ENCODE peak calls at places on chromosome 18, in six cellular contexts. One of them, this sample, is unnamed.

GRCh38 chr18:33577688-33578370 is at the start of gene ASXL3:
- DNase-seq in NCI-H1092: peak
- DNase-seq in stimulated activated CD4-positive, alpha-beta T cell treated with anti-CD3 and anti-CD28 coated beads, Interleukin-2, amount 100 ng/mL, for 48 hours: no peak
- DNase-seq in dermis blood vessel endothelial cell: peak
- DNase-seq in mesenchymal stem cell: peak
- DNase-seq in naive thymus-derived CD4-positive, alpha-beta T cell: no peak
- DNase-seq in this sample: peak

GRCh38 chr18:22106536-22107292 is 62.7 kb upstream of the GATA6 start:
- DNase-seq in NCI-H1092: no peak
- DNase-seq in stimulated activated CD4-positive, alpha-beta T cell treated with anti-CD3 and anti-CD28 coated beads, Interleukin-2, amount 100 ng/mL, for 48 hours: no peak
- DNase-seq in dermis blood vessel endothelial cell: no peak
- DNase-seq in mesenchymal stem cell: no peak
- DNase-seq in naive thymus-derived CD4-positive, alpha-beta T cell: no peak
- DNase-seq in this sample: no peak

GRCh38 chr18:76494181-76494540 is 881 bp downstream of the ZNF516 start:
- DNase-seq in NCI-H1092: peak
- DNase-seq in stimulated activated CD4-positive, alpha-beta T cell treated with anti-CD3 and anti-CD28 coated beads, Interleukin-2, amount 100 ng/mL, for 48 hours: no peak
- DNase-seq in dermis blood vessel endothelial cell: peak
- DNase-seq in mesenchymal stem cell: peak
- DNase-seq in naive thymus-derived CD4-positive, alpha-beta T cell: no peak
- DNase-seq in this sample: no peak

GRCh38 chr18:58989184-58989759 is 124.6 kb downstream of the ZNF532 start:
- DNase-seq in NCI-H1092: no peak
- DNase-seq in stimulated activated CD4-positive, alpha-beta T cell treated with anti-CD3 and anti-CD28 coated beads, Interleukin-2, amount 100 ng/mL, for 48 hours: no peak
- DNase-seq in dermis blood vessel endothelial cell: no peak
- DNase-seq in mesenchymal stem cell: no peak
- DNase-seq in naive thymus-derived CD4-positive, alpha-beta T cell: no peak
- DNase-seq in this sample: no peak

GRCh38 chr18:70132999-70133398 is 72.5 kb downstream of the RTTN start:
- DNase-seq in NCI-H1092: no peak
- DNase-seq in stimulated activated CD4-positive, alpha-beta T cell treated with anti-CD3 and anti-CD28 coated beads, Interleukin-2, amount 100 ng/mL, for 48 hours: no peak
- DNase-seq in dermis blood vessel endothelial cell: peak
- DNase-seq in mesenchymal stem cell: peak
- DNase-seq in naive thymus-derived CD4-positive, alpha-beta T cell: no peak
- DNase-seq in this sample: no peak

GRCh38 chr18:60549338-60549960 is 176.9 kb upstream of the MC4R start:
- DNase-seq in NCI-H1092: peak
- DNase-seq in stimulated activated CD4-positive, alpha-beta T cell treated with anti-CD3 and anti-CD28 coated beads, Interleukin-2, amount 100 ng/mL, for 48 hours: no peak
- DNase-seq in dermis blood vessel endothelial cell: peak
- DNase-seq in mesenchymal stem cell: peak
- DNase-seq in naive thymus-derived CD4-positive, alpha-beta T cell: no peak
- DNase-seq in this sample: peak

GRCh38 chr18:10169064-10169562 is 255.3 kb downstream of the VAPA start:
- DNase-seq in NCI-H1092: peak
- DNase-seq in stimulated activated CD4-positive, alpha-beta T cell treated with anti-CD3 and anti-CD28 coated beads, Interleukin-2, amount 100 ng/mL, for 48 hours: no peak
- DNase-seq in dermis blood vessel endothelial cell: peak
- DNase-seq in mesenchymal stem cell: peak
- DNase-seq in naive thymus-derived CD4-positive, alpha-beta T cell: no peak
- DNase-seq in this sample: peak

GRCh38 chr18:9838144-9838877 is 47.5 kb upstream of the TXNDC2 start:
- DNase-seq in NCI-H1092: peak
- DNase-seq in stimulated activated CD4-positive, alpha-beta T cell treated with anti-CD3 and anti-CD28 coated beads, Interleukin-2, amount 100 ng/mL, for 48 hours: no peak
- DNase-seq in dermis blood vessel endothelial cell: peak
- DNase-seq in mesenchymal stem cell: peak
- DNase-seq in naive thymus-derived CD4-positive, alpha-beta T cell: no peak
- DNase-seq in this sample: peak

GRCh38 chr18:63022429-63023022 is 297.0 kb downstream of the BCL2 start:
- DNase-seq in NCI-H1092: no peak
- DNase-seq in stimulated activated CD4-positive, alpha-beta T cell treated with anti-CD3 and anti-CD28 coated beads, Interleukin-2, amount 100 ng/mL, for 48 hours: no peak
- DNase-seq in dermis blood vessel endothelial cell: no peak
- DNase-seq in mesenchymal stem cell: no peak
- DNase-seq in naive thymus-derived CD4-positive, alpha-beta T cell: no peak
- DNase-seq in this sample: no peak

GRCh38 chr18:79077181-79077580 is 8.0 kb downstream of the ATP9B start:
- DNase-seq in NCI-H1092: no peak
- DNase-seq in stimulated activated CD4-positive, alpha-beta T cell treated with anti-CD3 and anti-CD28 coated beads, Interleukin-2, amount 100 ng/mL, for 48 hours: no peak
- DNase-seq in dermis blood vessel endothelial cell: no peak
- DNase-seq in mesenchymal stem cell: no peak
- DNase-seq in naive thymus-derived CD4-positive, alpha-beta T cell: no peak
- DNase-seq in this sample: no peak

GRCh38 chr18:46322411-46322891 is 218.3 kb downstream of the HAUS1 start:
- DNase-seq in NCI-H1092: no peak
- DNase-seq in stimulated activated CD4-positive, alpha-beta T cell treated with anti-CD3 and anti-CD28 coated beads, Interleukin-2, amount 100 ng/mL, for 48 hours: no peak
- DNase-seq in dermis blood vessel endothelial cell: no peak
- DNase-seq in mesenchymal stem cell: no peak
- DNase-seq in naive thymus-derived CD4-positive, alpha-beta T cell: no peak
- DNase-seq in this sample: no peak

GRCh38 chr18:79380816-79381806 is 14.6 kb upstream of the NFATC1 start:
- DNase-seq in NCI-H1092: peak
- DNase-seq in stimulated activated CD4-positive, alpha-beta T cell treated with anti-CD3 and anti-CD28 coated beads, Interleukin-2, amount 100 ng/mL, for 48 hours: peak
- DNase-seq in dermis blood vessel endothelial cell: peak
- DNase-seq in mesenchymal stem cell: peak
- DNase-seq in naive thymus-derived CD4-positive, alpha-beta T cell: no peak
- DNase-seq in this sample: no peak

GRCh38 chr18:32549248-32549842 is 78.7 kb upstream of the GAREM1 start:
- DNase-seq in NCI-H1092: peak
- DNase-seq in stimulated activated CD4-positive, alpha-beta T cell treated with anti-CD3 and anti-CD28 coated beads, Interleukin-2, amount 100 ng/mL, for 48 hours: peak
- DNase-seq in dermis blood vessel endothelial cell: peak
- DNase-seq in mesenchymal stem cell: peak
- DNase-seq in naive thymus-derived CD4-positive, alpha-beta T cell: no peak
- DNase-seq in this sample: peak

GRCh38 chr18:76480913-76481312 is 14.1 kb downstream of the ZNF516 start:
- DNase-seq in NCI-H1092: no peak
- DNase-seq in stimulated activated CD4-positive, alpha-beta T cell treated with anti-CD3 and anti-CD28 coated beads, Interleukin-2, amount 100 ng/mL, for 48 hours: no peak
- DNase-seq in dermis blood vessel endothelial cell: no peak
- DNase-seq in mesenchymal stem cell: no peak
- DNase-seq in naive thymus-derived CD4-positive, alpha-beta T cell: no peak
- DNase-seq in this sample: no peak

This sample was measured in NCI-H774.